ENCODE peak calls at places on chromosomes 4 and X, in six cellular contexts. J is SK-N-SH, I is neuronal stem cell, L is kidney, T is GM23248, E is fibroblast of lung. U is an unnamed sample. For H3K36me3, the result is how much of the 10 kb centered on the place peaks cover.

GRCh38 chr4:3855646-3856045 is 89.5 kb downstream of the ADRA2C start:
- DNase-seq in J (no peak), L (peak), T (no peak), I (no peak), E (no peak), U (no peak)

GRCh38 chr4:168679397-168680176 is 182.7 kb downstream of the PALLD start:
- DNase-seq in J (no peak), I (no peak), L (no peak), E (no peak), T (no peak), U (no peak)

GRCh38 chr4:78945638-78946179 is 6.5 kb upstream of the PAQR3 start:
- DNase-seq in L (no peak), E (peak), I (no peak), J (no peak), T (no peak), U (no peak)

GRCh38 chr4:61922766-61923165 is 722.6 kb downstream of the ADGRL3 start:
- DNase-seq in L (no peak), T (no peak), E (no peak), J (no peak), I (no peak), U (no peak)

GRCh38 chr4:111798840-111799239 is 346.4 kb upstream of the FAM241A start:
- DNase-seq in E (no peak), L (no peak), J (no peak), I (no peak), T (peak), U (no peak)

GRCh38 chr4:126130200-126130599 is 815.4 kb downstream of the FAT4 start:
- DNase-seq in E (no peak), L (no peak), I (no peak), T (no peak), J (no peak), U (no peak)

GRCh38 chr4:45442466-45442865 is 681.4 kb downstream of the GABRG1 start:
- DNase-seq in J (peak), T (peak), I (no peak), E (no peak), L (no peak), U (peak)

GRCh38 chr4:48109413-48110263 is 24.4 kb downstream of the TXK start:
- DNase-seq in I (no peak), L (no peak), J (peak), T (peak), E (peak), U (peak)

GRCh38 chr4:16875487-16875886 is 23.0 kb downstream of the LDB2 start:
- DNase-seq in T (peak), I (no peak), E (peak), J (no peak), L (no peak), U (no peak)

GRCh38 chr4:173211838-173212237 is 43.2 kb downstream of the GALNT7 start:
- DNase-seq in T (peak), E (peak), J (no peak), I (no peak), L (no peak), U (no peak)

GRCh38 chr4:177119021-177119461 is 190.6 kb upstream of the NEIL3 start:
- DNase-seq in I (no peak), T (peak), J (no peak), E (peak), L (no peak), U (no peak)

GRCh38 chrX:77785746-77786548 is at the start of gene ATRX:
- DNase-seq in J (peak), L (peak), I (peak), E (peak), T (peak), U (peak)

GRCh38 chr4:156101571-156101970 is 147.9 kb upstream of the CTSO start:
- DNase-seq in J (no peak), E (peak), T (no peak), I (no peak), L (no peak), U (no peak)

DNA sequence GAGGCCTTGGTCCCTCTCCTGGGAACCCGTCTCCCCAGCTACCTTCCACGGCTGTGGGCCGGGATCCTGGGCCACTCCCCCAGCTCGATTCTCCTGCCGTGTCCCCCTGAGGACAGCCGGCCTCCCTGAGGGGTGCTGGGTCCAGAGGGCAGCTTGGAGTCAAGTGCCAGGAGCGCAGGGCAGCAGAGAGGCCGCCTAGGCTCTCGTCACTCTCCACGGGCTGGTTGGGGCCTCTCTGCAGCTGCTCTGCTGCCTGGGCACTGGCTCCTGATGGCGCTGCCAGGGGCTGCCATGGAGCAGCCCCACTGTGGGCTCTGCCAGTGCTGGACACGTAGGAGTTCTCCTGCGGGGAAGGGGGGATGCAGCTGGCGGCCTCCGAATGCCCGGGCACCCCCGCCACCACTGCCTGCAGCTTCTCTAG is 6.7 kb downstream of the IRAK1 start:
- DNase-seq in T (no peak), I (no peak), J (no peak), L (peak), E (no peak), U (no peak)
- H3K27ac ChIP-seq in T (no peak), I (no peak), J (no peak), L (no peak), E (no peak), U (no peak)

GRCh38 chr4:114613579-114613978 is 15.0 kb downstream of the UGT8 start:
- DNase-seq in I (no peak), L (no peak), E (no peak), T (no peak), J (no peak), U (no peak)

DNA sequence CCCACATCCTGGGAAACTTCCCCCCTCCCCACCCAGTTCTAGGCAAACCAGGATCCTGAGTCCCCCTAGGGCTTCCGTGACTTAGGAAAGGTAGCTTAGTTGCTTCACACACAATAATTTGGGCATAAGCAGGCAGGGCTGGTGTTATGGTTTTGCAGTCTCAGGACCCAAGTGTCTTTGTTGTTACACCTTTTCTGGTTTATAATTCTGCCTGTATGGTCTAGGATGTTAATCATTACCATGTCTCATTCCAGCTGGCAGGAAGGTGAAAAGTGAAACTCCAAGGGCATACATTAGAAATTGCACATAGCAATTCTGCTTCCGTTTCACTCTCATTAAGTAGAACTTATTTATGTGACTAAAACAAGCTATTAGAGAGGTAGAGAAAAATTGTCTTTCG is 16.8 kb downstream of the UGT8 start:
- DNase-seq in T (no peak), L (no peak), I (no peak), E (no peak), J (no peak), U (no peak)
- H3K9ac ChIP-seq in T (no peak), L (peak), I (no peak), E (no peak), J (no peak), U (no peak)

GRCh38 chrX:100830143-100830542 is 10.0 kb downstream of the CSTF2 start:
- DNase-seq in T (no peak), E (no peak), J (no peak), L (no peak), I (no peak), U (no peak)

GRCh38 chrX:100831219-100831946 is 11.2 kb downstream of the CSTF2 start:
- DNase-seq in T (no peak), L (no peak), E (no peak), I (no peak), J (no peak), U (no peak)

GRCh38 chrX:100829730-100830129 is 9.5 kb downstream of the CSTF2 start:
- DNase-seq in T (peak), J (no peak), L (no peak), E (peak), I (no peak), U (no peak)

GRCh38 chrX:100830547-100830946 is 10.4 kb downstream of the CSTF2 start:
- DNase-seq in L (no peak), J (no peak), E (no peak), I (no peak), T (no peak), U (no peak)
- H3K36me3 ChIP-seq in L (under half), J (under half), E (under half), I (under half), T (under half), U (half or more)

GRCh38 chrX:10048076-10048475 is 80.9 kb downstream of the CLDN34 start:
- DNase-seq in L (no peak), E (no peak), T (peak), I (peak), J (no peak), U (peak)
- H3K27ac ChIP-seq in L (no peak), E (no peak), T (peak), I (no peak), J (no peak), U (peak)

DNA sequence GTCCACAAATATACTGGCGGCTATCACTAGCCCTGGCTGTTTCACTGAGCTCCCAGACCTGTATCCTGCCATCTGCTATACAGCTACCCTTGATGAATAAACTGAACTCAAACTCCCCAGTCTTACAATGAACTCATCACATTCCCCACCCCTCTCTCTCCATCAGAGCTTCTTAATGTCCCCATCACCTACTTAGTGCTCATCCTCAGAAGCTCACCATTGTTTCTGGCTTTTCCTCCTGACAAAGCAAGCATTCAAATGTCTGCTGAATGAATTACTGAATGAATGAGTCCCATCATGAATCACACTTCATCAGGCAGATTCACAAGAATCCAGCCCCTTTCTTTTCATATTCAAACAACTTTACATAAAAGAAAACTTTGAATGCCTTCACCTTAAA is 5.6 kb upstream of the DGAT2L6 start:
- DNase-seq in T (peak), I (no peak), E (peak), J (no peak), L (no peak), U (no peak)
- H3K9ac ChIP-seq in T (no peak), I (no peak), E (no peak), J (no peak), L (no peak), U (no peak)

GRCh38 chr4:128866691-128867090 is 57.2 kb downstream of the JADE1 start:
- DNase-seq in L (no peak), E (no peak), T (no peak), J (no peak), I (no peak), U (no peak)
- H3K36me3 ChIP-seq in L (under half), E (under half), T (half or more), J (under half), I (under half), U (half or more)

DNA sequence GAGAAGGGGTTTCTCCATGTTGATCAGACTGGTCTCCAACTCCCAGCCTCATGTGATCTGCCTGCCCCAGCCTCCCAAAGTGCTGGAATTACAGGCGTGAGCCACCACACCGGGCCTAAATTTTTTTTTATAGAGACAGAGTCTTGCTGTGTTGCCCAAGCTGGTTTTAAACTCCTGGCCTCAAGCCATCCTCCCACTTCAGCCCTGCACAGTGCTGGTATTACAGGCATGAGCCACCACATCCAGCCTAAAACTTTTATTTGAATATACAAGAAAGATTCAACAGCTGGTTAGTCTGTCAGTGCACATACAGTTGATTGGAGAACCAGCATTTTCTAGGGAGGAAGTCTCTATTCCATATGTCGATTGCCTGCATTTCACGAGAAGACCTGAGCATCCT is 91.2 kb downstream of the LRP2BP start:
- DNase-seq in J (no peak), L (no peak), T (peak), E (no peak), I (no peak), U (no peak)
- H3K27ac ChIP-seq in J (no peak), L (no peak), T (peak), E (no peak), I (peak), U (no peak)

GRCh38 chr4:94758141-94758699 is 465 bp downstream of the BMPR1B start:
- DNase-seq in E (peak), L (peak), I (peak), J (peak), T (peak), U (peak)
- H3K9ac ChIP-seq in E (no peak), L (no peak), I (peak), J (no peak), T (peak), U (peak)

GRCh38 chr4:87116230-87116629 is 104.2 kb downstream of the KLHL8 start:
- DNase-seq in T (no peak), I (no peak), L (no peak), E (peak), J (no peak), U (no peak)
- H3K36me3 ChIP-seq in T (under half), I (under half), L (under half), E (under half), J (under half), U (half or more)

U was measured in endodermal cell.